ENCODE peak calls at places on chromosomes 11 and 22, in nine cellular contexts. X is body of pancreas, Q is psoas muscle, G is natural killer cell, B is right atrium auricular region, V is heart right ventricle, Y is tibial artery, D is coronary artery, S is fibroblast of pulmonary artery. O is an unnamed sample.

GRCh38 chr11:11400635-11401232 is 47.7 kb upstream of the CSNK2A3 start:
- DNase-seq in S (no peak), V (no peak), Y (no peak), X (no peak), D (no peak), Q (no peak), G (no peak), B (no peak), O (no peak)

GRCh38 chr11:118661425-118662301 is 17.8 kb downstream of the TREH start:
- DNase-seq in S (no peak), X (no peak), Q (no peak), G (no peak), D (no peak), V (no peak), B (no peak), Y (peak; percentile 62), O (no peak)

GRCh38 chr11:111417766-111418435 is 38.8 kb upstream of the POU2AF1 start:
- DNase-seq in Q (peak; percentile 37), S (peak; percentile 55), V (peak; percentile 62), B (no peak), G (no peak), Y (no peak), X (peak; percentile 53), D (no peak), O (no peak)

GRCh38 chr11:24574461-24574860 is 77.6 kb downstream of the LUZP2 start:
- DNase-seq in Q (no peak), D (no peak), S (peak; percentile 52), Y (no peak), B (no peak), G (no peak), V (no peak), X (no peak), O (no peak)

GRCh38 chr11:130514316-130514715 is 65.9 kb downstream of the ADAMTS15 start:
- DNase-seq in G (no peak), B (no peak), V (no peak), S (peak; percentile 31), Y (no peak), X (no peak), D (no peak), Q (no peak), O (no peak)

GRCh38 chr11:68441466-68442230 is 18.9 kb upstream of the PPP6R3 start:
- DNase-seq in Y (no peak), V (no peak), B (no peak), Q (no peak), G (no peak), S (peak; percentile 14), X (no peak), D (no peak), O (peak; percentile 76)

GRCh38 chr22:30251661-30252226 is 5.2 kb upstream of the LIF start:
- DNase-seq in Y (no peak), Q (no peak), D (no peak), B (no peak), S (peak; percentile 71), V (peak; percentile 54), X (no peak), G (no peak), O (no peak)

GRCh38 chr11:63870351-63871197 is 31.7 kb downstream of the MARK2 start:
- DNase-seq in B (no peak), S (no peak), D (no peak), Q (no peak), G (no peak), X (no peak), Y (no peak), V (no peak), O (no peak)

GRCh38 chr22:40482886-40483285 is 112.5 kb downstream of the SGSM3 start:
- DNase-seq in Q (no peak), V (no peak), G (no peak), B (no peak), S (no peak), Y (no peak), D (no peak), X (no peak), O (no peak)

GRCh38 chr22:22091400-22091878 is 108.9 kb upstream of the TOP3B start:
- DNase-seq in S (no peak), X (no peak), D (no peak), Y (no peak), G (no peak), B (no peak), V (no peak), Q (no peak), O (no peak)

GRCh38 chr22:46006379-46007002 is 29.5 kb upstream of the WNT7B start:
- DNase-seq in S (peak; percentile 90), D (peak; percentile 95), Q (peak; percentile 96), V (peak; percentile 96), B (peak; percentile 96), X (peak; percentile 93), G (peak; percentile 88), Y (peak; percentile 96), O (peak; percentile 88)

GRCh38 chr22:50313600-50313999 is 6.2 kb upstream of the PLXNB2 start:
- DNase-seq in B (no peak), Q (no peak), V (no peak), D (no peak), S (no peak), X (no peak), Y (no peak), G (no peak), O (no peak)

GRCh38 chr11:45089251-45089650 is 57.2 kb upstream of the PRDM11 start:
- DNase-seq in B (peak; percentile 89), S (peak; percentile 98), Y (peak; percentile 96), V (peak; percentile 79), G (no peak), D (peak; percentile 90), X (peak; percentile 88), Q (peak; percentile 87), O (no peak)

DNA sequence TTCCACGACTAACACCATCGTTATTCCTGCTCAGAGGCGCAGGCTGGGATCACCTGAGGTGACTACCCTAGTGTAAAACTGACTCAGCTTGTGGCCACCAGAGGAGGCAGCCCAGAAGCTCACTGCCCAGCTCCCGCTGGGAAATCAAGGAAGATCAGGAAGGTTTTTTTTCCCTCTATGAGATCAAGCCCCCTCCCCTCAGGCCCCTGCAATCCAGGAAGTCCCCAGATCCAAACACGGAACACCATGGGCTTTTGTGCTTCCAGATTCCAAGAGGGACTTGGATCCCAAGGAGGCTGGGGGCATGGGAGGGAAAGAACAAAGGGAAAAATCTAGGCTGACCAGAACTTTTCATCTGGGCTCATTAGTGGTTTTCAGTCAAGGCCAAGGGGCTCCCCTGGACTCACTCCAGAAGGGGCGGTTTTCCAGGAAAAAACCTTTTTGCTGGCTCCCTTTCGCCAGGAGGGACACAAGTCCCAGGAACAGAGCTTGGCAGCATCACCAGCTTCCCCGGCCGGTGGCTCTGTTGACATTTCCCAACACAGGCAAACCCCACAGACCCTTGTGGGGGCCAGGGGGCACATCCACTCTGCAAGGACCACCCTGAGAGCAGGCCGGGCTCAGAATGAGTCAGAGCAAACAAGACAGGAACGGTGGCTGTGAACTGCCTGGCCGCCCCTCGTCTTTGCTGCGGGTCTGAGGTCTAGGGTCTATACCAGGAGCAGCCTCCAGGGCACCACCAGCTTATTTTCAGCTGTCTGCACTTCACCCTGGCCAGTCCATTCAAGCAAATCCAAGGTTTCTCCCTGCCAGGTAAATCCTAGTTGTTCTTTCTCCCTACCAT is 36.8 kb downstream of the MYH9 start:
- DNase-seq in Q (no peak), B (no peak), Y (peak; percentile 88), X (peak; percentile 68), G (no peak), D (peak; percentile 84), S (no peak), V (no peak), O (no peak)
- TF ChIP-seq CTCF in Q (no peak), B (no peak), Y (peak; percentile 11), X (peak; percentile 18), G (no peak), D (no peak), S (peak; percentile 17), V (no peak), O (no peak)

GRCh38 chr11:61737636-61738386 is 14.6 kb upstream of the MYRF start:
- DNase-seq in G (no peak), Q (no peak), S (no peak), Y (no peak), B (no peak), D (no peak), X (no peak), V (no peak), O (no peak)
- TF ChIP-seq CTCF in G (no peak), Q (no peak), S (peak; percentile 1), Y (no peak), B (no peak), D (no peak), X (no peak), V (no peak), O (no peak)

DNA sequence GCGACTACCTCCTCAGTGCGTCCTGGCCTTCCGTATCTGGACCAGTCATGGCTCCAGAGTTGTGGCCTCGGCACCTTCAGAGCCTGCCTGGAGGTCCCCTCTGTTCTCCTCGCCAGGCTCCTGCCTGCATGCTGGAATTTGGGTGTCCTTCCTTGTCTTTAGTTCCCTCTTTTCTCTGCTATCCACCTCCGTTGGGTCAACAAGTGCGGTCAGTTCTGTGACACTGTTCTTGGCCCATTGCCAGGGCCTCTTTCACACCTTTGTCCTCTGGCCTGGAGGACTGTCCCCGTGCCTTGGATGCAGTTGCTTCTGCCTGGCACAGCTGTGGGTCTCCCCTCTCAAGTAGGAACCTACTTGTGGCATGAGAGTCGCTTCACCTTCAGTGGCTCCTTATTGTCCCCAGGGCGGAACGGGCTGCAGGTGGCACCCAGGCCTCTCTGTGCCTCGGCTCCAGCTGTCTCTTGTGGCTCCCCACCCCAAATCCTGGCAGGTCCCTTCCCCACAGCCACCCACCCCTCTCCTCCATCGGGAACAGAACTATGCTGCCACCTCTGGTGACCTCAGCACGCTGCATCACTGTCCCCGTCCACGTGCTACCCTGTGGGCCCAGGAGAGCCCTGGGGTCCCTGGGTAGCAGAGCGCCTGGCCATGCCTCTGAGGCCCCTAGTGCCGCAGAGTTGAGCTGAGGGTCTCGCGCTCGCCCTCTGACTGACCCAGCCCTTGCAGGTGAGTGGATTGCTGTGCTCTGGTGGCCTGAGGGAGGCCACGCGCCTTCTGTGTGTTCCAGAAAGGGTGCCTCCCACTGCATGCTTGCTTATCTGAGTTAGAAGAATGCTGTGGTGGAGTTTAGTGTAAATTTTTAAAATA is 4.7 kb downstream of the DGCR8 start:
- DNase-seq in X (peak; percentile 52), Y (peak; percentile 55), B (no peak), Q (no peak), V (no peak), D (no peak), G (no peak), S (peak; percentile 6), O (no peak)
- TF ChIP-seq CTCF in X (peak; percentile 21), Y (no peak), B (no peak), Q (peak; percentile 15), V (no peak), D (no peak), G (no peak), S (peak; percentile 29), O (peak; percentile 36)

GRCh38 chr11:78350101-78350645 is 67.4 kb downstream of the GAB2 start:
- DNase-seq in S (peak; percentile 65), Q (no peak), Y (no peak), X (no peak), D (no peak), V (peak; percentile 35), G (no peak), B (no peak), O (no peak)

GRCh38 chr11:78347956-78348355 is 69.7 kb downstream of the GAB2 start:
- DNase-seq in V (no peak), X (no peak), S (no peak), B (no peak), G (no peak), Y (no peak), Q (no peak), D (no peak), O (no peak)

GRCh38 chr11:78350646-78351165 is 66.9 kb downstream of the GAB2 start:
- DNase-seq in V (peak; percentile 58), X (no peak), S (peak; percentile 76), D (no peak), G (no peak), Y (no peak), Q (no peak), B (no peak), O (no peak)

GRCh38 chr11:78349614-78350013 is 68.0 kb downstream of the GAB2 start:
- DNase-seq in D (no peak), X (no peak), Y (no peak), G (no peak), S (peak; percentile 44), B (no peak), Q (no peak), V (peak; percentile 22), O (no peak)

GRCh38 chr11:78349114-78349513 is 68.5 kb downstream of the GAB2 start:
- DNase-seq in S (no peak), Y (no peak), G (no peak), D (no peak), Q (no peak), X (no peak), V (no peak), B (no peak), O (no peak)
- TF ChIP-seq CTCF in S (no peak), Y (no peak), G (no peak), D (no peak), Q (no peak), X (no peak), V (no peak), B (no peak), O (no peak)